ENCODE peak calls at places on chromosomes 12 and 14, in ten cellular contexts. R is GM23248; S is HAP-1; V is right atrium auricular region; D is fibroblast of lung; O is HL-60; B is astrocyte; L is CD4-positive, CD25-positive, alpha-beta regulatory T cell; K is uterus; Y is tibial artery. H is an unnamed sample. For H3K27me3, the result is how much of the 10 kb centered on the place peaks cover.

GRCh38 chr14:94101748-94102147 is 8.8 kb upstream of the IFI27 start:
- DNase-seq in V (no peak), K (no peak), R (peak), Y (no peak), S (no peak), B (no peak), O (no peak), D (no peak), L (no peak), H (no peak)

GRCh38 chr12:83664650-83665049 is 977.9 kb downstream of the TMTC2 start:
- DNase-seq in D (no peak), R (no peak), S (no peak), B (no peak), V (no peak), O (no peak), K (no peak), L (no peak), Y (no peak), H (peak)

GRCh38 chr14:95156765-95157194 is 549 bp downstream of the DICER1 start:
- DNase-seq in K (peak), V (no peak), R (peak), Y (peak), L (peak), S (no peak), O (peak), B (peak), D (no peak), H (peak)

GRCh38 chr12:77751939-77752338 is 78.8 kb upstream of the NAV3 start:
- DNase-seq in Y (no peak), S (no peak), L (no peak), B (peak), V (no peak), K (no peak), D (peak), R (no peak), O (no peak), H (no peak)

GRCh38 chr12:23949212-23950010 is at the start of gene SOX5:
- DNase-seq in D (peak), S (peak), K (peak), R (peak), O (no peak), Y (peak), B (peak), L (no peak), V (peak), H (peak)

GRCh38 chr14:60350366-60350720 is 101.3 kb downstream of the PPM1A start:
- DNase-seq in O (no peak), Y (no peak), K (no peak), B (no peak), L (no peak), V (no peak), S (no peak), D (no peak), R (peak), H (no peak)

GRCh38 chr12:52847335-52848102 is 1.3 kb downstream of the KRT78 start:
- DNase-seq in O (no peak), S (no peak), D (peak), L (no peak), R (peak), V (no peak), K (no peak), B (peak), Y (no peak), H (no peak)

GRCh38 chr12:33581613-33582122 is 142.0 kb upstream of the SYT10 start:
- DNase-seq in D (no peak), B (no peak), O (no peak), V (no peak), K (no peak), R (no peak), S (no peak), Y (no peak), L (no peak), H (no peak)

GRCh38 chr12:96422192-96422591 is 22.0 kb upstream of the CDK17 start:
- DNase-seq in L (no peak), Y (no peak), D (peak), O (no peak), R (peak), K (no peak), S (no peak), B (no peak), V (no peak), H (no peak)

GRCh38 chr14:90583916-90584605 is 187.2 kb downstream of the CALM1 start:
- DNase-seq in Y (no peak), R (no peak), D (no peak), L (no peak), K (no peak), O (no peak), B (no peak), S (no peak), V (no peak), H (no peak)

GRCh38 chr12:88996389-88996788 is 355.9 kb downstream of the DUSP6 start:
- DNase-seq in L (no peak), O (no peak), V (no peak), R (no peak), B (no peak), K (no peak), Y (no peak), D (no peak), S (no peak), H (no peak)

GRCh38 chr14:71395151-71395604 is 487.9 kb downstream of the PCNX1 start:
- DNase-seq in S (no peak), O (no peak), B (no peak), R (peak), Y (no peak), V (no peak), D (peak), K (no peak), L (no peak), H (no peak)

GRCh38 chr14:91264151-91265150 is 19.9 kb upstream of the GPR68 start:
- DNase-seq in V (no peak), S (no peak), K (no peak), B (no peak), O (no peak), R (peak), D (no peak), L (peak), Y (no peak), H (no peak)

GRCh38 chr12:52787324-52787996 is 8.5 kb downstream of the KRT3 start:
- DNase-seq in L (no peak), O (no peak), V (no peak), B (no peak), R (no peak), Y (no peak), K (no peak), D (no peak), S (no peak), H (no peak)

GRCh38 chr14:89899917-89900680 is 54.4 kb downstream of the EFCAB11 start:
- DNase-seq in K (no peak), O (no peak), L (no peak), D (no peak), B (no peak), S (peak), R (peak), V (no peak), Y (no peak), H (peak)

GRCh38 chr12:65832217-65832616 is 7.9 kb downstream of the HMGA2 start:
- DNase-seq in B (no peak), D (peak), R (no peak), O (no peak), S (no peak), Y (no peak), K (no peak), L (no peak), V (no peak), H (no peak)

GRCh38 chr12:52691076-52691764 is 11.0 kb upstream of the KRT1 start:
- DNase-seq in L (peak), K (no peak), B (no peak), D (no peak), O (no peak), Y (no peak), R (peak), V (no peak), S (no peak), H (no peak)

GRCh38 chr14:67514203-67514607 is 18.9 kb upstream of the PLEKHH1 start:
- DNase-seq in S (no peak), B (no peak), Y (no peak), V (no peak), L (no peak), K (peak), R (peak), D (no peak), O (no peak), H (no peak)

GRCh38 chr12:111030800-111031199 is 110.4 kb upstream of the MYL2 start:
- DNase-seq in K (no peak), S (no peak), B (no peak), O (no peak), V (no peak), R (no peak), L (no peak), Y (no peak), D (no peak), H (no peak)
- H3K27me3 ChIP-seq in K (under half), S (under half), B (half or more), O (under half), V (under half), R (half or more), L (under half), Y (half or more), D (under half), H (under half)

DNA sequence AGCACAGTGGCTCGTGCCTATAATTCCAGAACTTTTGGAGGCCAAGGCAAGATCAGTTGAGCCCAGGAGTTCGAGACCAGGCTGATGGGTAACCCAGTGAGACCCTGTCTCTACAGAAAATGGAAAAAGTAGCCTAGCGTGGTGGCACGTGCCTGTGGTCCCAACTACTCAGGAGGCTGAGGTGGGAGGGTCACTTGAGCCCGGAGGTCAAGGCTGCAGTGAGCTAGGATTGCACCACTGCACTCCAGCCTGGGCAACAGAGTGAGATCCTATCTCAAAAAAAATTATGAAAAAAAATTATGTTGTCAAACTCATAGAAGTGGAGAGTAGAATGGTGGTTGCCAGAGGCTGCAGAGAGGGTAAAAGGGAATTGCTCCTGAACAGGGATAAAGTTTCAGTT is 3.6 kb upstream of the LRCOL1 start:
- DNase-seq in D (no peak), K (no peak), V (no peak), R (no peak), L (no peak), S (no peak), O (no peak), Y (no peak), B (no peak), H (no peak)
- H3K27me3 ChIP-seq in D (under half), K (under half), V (under half), R (under half), L (under half), S (under half), O (under half), Y (half or more), B (under half), H (under half)

DNA sequence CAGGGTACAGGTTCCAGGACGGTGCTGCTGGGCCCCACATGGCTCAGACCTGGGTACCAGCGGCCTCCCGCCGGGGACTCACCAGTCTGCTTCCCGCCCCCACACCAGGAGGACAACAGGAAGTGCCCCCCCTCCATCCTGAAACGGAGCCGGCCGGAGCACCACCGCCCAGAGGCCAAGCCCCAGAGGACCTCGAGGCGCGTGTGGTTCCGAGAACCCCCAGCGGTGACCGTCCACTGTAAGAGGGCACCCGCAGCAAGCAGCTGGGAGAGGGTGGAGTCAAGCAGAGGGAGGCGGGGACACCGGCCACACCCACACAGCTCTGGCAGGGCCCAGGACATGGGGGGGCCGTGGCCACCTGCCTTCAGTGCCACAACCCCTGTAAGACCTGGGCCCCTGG is 8.1 kb downstream of the C14orf180 start:
- DNase-seq in Y (no peak), K (no peak), O (no peak), D (no peak), V (no peak), S (no peak), B (no peak), R (no peak), L (no peak), H (peak)
- H3K27me3 ChIP-seq in Y (under half), K (under half), O (under half), D (under half), V (under half), S (under half), B (under half), R (under half), L (under half), H (under half)

GRCh38 chr14:52275372-52275771 is 7.9 kb downstream of the PTGDR start:
- DNase-seq in R (no peak), D (no peak), Y (no peak), L (no peak), V (no peak), B (no peak), S (no peak), K (no peak), O (no peak), H (no peak)

GRCh38 chr14:52269100-52269499 is 1.6 kb downstream of the PTGDR start:
- DNase-seq in O (no peak), K (no peak), V (no peak), Y (no peak), S (no peak), B (no peak), D (no peak), L (no peak), R (no peak), H (no peak)

GRCh38 chr14:52268191-52269061 is 928 bp downstream of the PTGDR start:
- DNase-seq in O (no peak), V (no peak), S (no peak), Y (peak), R (peak), D (peak), L (no peak), B (peak), K (no peak), H (no peak)

GRCh38 chr14:52271538-52271937 is 4.0 kb downstream of the PTGDR start:
- DNase-seq in O (no peak), B (no peak), R (no peak), Y (no peak), S (no peak), L (no peak), K (no peak), V (no peak), D (no peak), H (no peak)

DNA sequence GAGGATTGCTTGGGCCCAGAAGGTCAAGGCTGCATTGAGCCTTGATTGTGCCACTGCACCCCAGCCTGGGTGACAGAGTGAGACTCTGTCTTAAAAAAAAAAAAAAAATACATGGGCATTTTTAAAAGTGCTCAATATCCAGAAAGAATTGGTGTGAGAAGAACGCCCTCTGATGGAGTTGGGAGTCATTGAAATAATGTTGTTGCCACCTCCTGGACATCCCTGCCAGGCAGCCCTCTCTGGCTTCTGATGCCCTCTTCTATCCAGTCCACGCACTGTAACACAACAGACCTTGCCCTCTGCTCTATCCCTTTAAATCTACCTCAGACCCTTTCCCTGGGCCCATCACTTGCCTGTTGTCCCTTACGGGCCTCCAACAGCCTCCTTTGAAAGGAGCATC is 4.9 kb downstream of the PTGDR start:
- DNase-seq in Y (no peak), K (no peak), V (no peak), D (no peak), L (no peak), B (no peak), S (peak), O (peak), R (peak), H (peak)
- H3K27me3 ChIP-seq in Y (under half), K (under half), V (under half), D (under half), L (under half), B (under half), S (under half), O (under half), R (under half), H (under half)

DNA sequence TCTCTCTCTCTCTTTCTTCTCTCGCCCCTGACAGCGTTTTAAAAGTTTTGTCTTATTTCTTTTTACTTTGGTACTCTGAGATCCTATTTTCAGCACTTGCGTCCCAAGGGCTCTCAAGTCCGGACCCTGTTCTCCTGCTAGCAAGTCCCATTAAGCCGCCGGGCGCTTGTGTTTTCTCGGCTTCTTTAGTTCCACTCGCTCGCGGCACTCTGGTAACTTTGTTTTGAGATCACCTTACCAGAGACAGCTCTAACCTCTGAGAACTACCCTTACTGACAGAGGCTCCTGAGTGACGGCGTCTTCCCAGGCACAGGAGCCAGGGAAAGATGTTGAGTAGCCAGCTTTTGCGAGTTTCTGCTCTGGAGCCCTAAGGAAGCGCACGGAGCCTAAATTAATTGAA is 2.7 kb upstream of the MYF5 start:
- DNase-seq in V (no peak), B (peak), Y (no peak), L (no peak), S (no peak), K (no peak), D (peak), R (no peak), O (no peak), H (no peak)
- H3K27me3 ChIP-seq in V (under half), B (under half), Y (under half), L (under half), S (under half), K (under half), D (under half), R (under half), O (half or more), H (under half)